ENCODE peak calls at places on chromosomes 2 and 18, in eight cellular contexts. H is PC-3, V is GM23248, T is GM23338, S is SK-N-SH, B is MM.1S, N is hepatocyte, J is OCI-LY7. I is an unnamed sample. For H3K79me2, the result is how much of the 10 kb centered on the place peaks cover.

GRCh38 chr2:37877457-37878315 is 47.4 kb upstream of the RMDN2 start:
- DNase-seq in H (peak), V (peak), T (peak), S (peak), B (peak), N (peak), J (peak), I (peak)

GRCh38 chr2:40028792-40029488 is 249.9 kb upstream of the THUMPD2 start:
- DNase-seq in H (peak), V (no peak), T (no peak), S (no peak), B (peak), N (no peak), J (peak), I (no peak)

GRCh38 chr2:177535968-177536514 is 143.5 kb downstream of the AGPS start:
- DNase-seq in H (no peak), V (no peak), T (peak), S (no peak), B (no peak), N (no peak), J (no peak), I (no peak)

GRCh38 chr2:110748489-110748867 is 16.1 kb downstream of the ACOXL start:
- DNase-seq in H (peak), V (no peak), T (no peak), S (no peak), B (peak), N (no peak), J (peak), I (peak)

GRCh38 chr18:39773656-39774055 is 2181.4 kb upstream of the PIK3C3 start:
- DNase-seq in H (no peak), V (peak), T (no peak), S (no peak), B (no peak), N (no peak), J (no peak), I (no peak)

GRCh38 chr18:33873127-33873526 is 295.1 kb downstream of the ASXL3 start:
- DNase-seq in H (no peak), V (no peak), T (no peak), S (no peak), B (no peak), N (no peak), J (peak), I (no peak)

GRCh38 chr2:66729391-66729790 is 294.5 kb downstream of the MEIS1 start:
- DNase-seq in H (no peak), V (peak), T (no peak), S (no peak), B (no peak), N (no peak), J (no peak), I (no peak)

GRCh38 chr2:145108959-145109710 is 589.2 kb upstream of the ZEB2 start:
- DNase-seq in H (no peak), V (no peak), T (no peak), S (no peak), B (no peak), N (no peak), J (no peak), I (no peak)

GRCh38 chr2:219638948-219639341 is 11.5 kb downstream of the SLC4A3 start:
- DNase-seq in H (no peak), V (peak), T (no peak), S (no peak), B (no peak), N (no peak), J (no peak), I (no peak)

GRCh38 chr18:14976736-14977430 is 228.9 kb downstream of the ANKRD30B start:
- DNase-seq in H (peak), V (peak), T (no peak), S (no peak), B (no peak), N (no peak), J (no peak), I (no peak)

GRCh38 chr2:157732596-157732995 is 103.9 kb upstream of the ACVR1C start:
- DNase-seq in H (peak), V (peak), T (no peak), S (no peak), B (no peak), N (no peak), J (no peak), I (no peak)

GRCh38 chr2:144448389-144449027 is 71.4 kb downstream of the ZEB2 start:
- DNase-seq in H (no peak), V (no peak), T (no peak), S (no peak), B (no peak), N (no peak), J (no peak), I (no peak)

GRCh38 chr2:65724752-65725151 is 292.4 kb upstream of the SPRED2 start:
- DNase-seq in H (peak), V (no peak), T (no peak), S (no peak), B (no peak), N (no peak), J (no peak), I (no peak)

GRCh38 chr18:40423291-40423690 is 1531.7 kb upstream of the PIK3C3 start:
- DNase-seq in H (no peak), V (no peak), T (no peak), S (no peak), B (no peak), N (no peak), J (no peak), I (no peak)

GRCh38 chr2:63596487-63596886 is 7.7 kb downstream of the MDH1 start:
- DNase-seq in H (no peak), V (no peak), T (no peak), S (no peak), B (no peak), N (no peak), J (no peak), I (no peak)
- H3K79me2 ChIP-seq in H (under half), V (half or more), T (half or more), S (under half), B (half or more), N (under half), J (half or more), I (half or more)

DNA sequence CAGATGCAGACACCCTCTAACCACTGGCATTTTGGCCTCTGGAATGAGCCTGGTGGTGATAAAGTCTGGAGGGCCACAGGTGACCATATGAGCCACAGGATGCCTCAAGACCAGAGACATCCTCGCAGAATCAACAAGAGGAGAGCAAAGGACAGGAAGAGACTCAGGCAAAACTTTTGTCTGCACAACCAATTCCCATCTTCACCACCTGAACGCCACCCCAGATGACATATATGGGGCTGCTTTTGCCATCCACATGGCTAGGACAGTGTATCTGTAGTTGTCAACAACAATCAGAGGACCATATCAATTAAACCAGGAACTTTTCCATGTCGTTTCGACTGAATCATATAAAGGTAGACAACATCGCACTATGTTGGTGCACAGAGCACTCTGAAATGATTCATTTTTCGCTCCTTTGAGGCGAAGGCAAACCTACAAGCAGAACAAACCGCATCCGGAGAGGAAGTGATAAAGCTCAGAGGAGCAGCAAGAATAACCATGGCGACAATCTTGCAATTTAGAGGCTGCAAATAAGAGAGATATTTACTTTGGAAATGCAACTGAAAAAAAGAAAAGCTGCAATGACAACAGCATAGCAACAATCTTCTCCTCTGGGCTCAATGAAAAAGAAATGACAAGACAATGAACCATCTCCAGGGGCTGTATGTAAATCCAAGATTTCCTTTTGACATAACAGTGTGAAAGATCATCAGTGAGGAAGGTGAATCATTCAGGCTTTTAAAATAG is 204.5 kb downstream of the ARL4C start:
- DNase-seq in H (no peak), V (no peak), T (no peak), S (no peak), B (peak), N (no peak), J (peak), I (no peak)
- TF ChIP-seq EZH2phosphoT487 in H (no peak), V (no peak), T (no peak), S (no peak), B (no peak), N (no peak), J (no peak), I (no peak)

GRCh38 chr18:8052237-8052701 is 485.2 kb downstream of the PTPRM start:
- DNase-seq in H (peak), V (peak), T (peak), S (no peak), B (peak), N (no peak), J (no peak), I (no peak)
- H3K4me2 ChIP-seq in H (no peak), V (no peak), T (no peak), S (no peak), B (no peak), N (no peak), J (no peak), I (no peak)

DNA sequence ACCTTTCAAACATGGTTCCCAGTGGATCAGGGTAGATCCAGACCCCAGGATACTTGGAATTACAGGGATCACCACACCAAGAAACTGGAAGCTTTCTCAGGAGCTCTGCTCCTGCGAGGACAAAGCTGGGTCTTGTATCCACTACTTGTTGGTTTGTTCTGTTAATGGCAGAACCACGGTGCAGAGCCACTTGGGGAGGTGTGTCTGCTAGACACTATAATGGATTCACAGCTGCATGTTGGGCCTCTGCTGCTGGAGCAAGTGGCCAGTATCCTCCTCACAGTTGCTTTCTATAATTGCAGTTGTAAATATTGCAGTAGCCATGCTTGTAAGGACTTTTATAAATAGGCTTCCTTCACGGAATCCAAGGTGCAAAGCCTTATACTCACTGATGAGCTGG is 12.9 kb downstream of the FOSL2 start:
- DNase-seq in H (no peak), V (no peak), T (no peak), S (no peak), B (no peak), N (no peak), J (no peak), I (no peak)
- H3K79me2 ChIP-seq in H (under half), V (half or more), T (under half), S (half or more), B (under half), N (half or more), J (under half), I (under half)

GRCh38 chr2:222434204-222434603 is 9.9 kb downstream of the SGPP2 start:
- DNase-seq in H (no peak), V (no peak), T (peak), S (no peak), B (no peak), N (no peak), J (no peak), I (no peak)

GRCh38 chr2:222439692-222440091 is 15.3 kb downstream of the SGPP2 start:
- DNase-seq in H (no peak), V (no peak), T (no peak), S (no peak), B (no peak), N (no peak), J (no peak), I (no peak)

GRCh38 chr2:222431859-222432258 is 7.5 kb downstream of the SGPP2 start:
- DNase-seq in H (no peak), V (no peak), T (no peak), S (no peak), B (no peak), N (no peak), J (no peak), I (no peak)

GRCh38 chr2:222433381-222434173 is 9.2 kb downstream of the SGPP2 start:
- DNase-seq in H (no peak), V (no peak), T (peak), S (no peak), B (no peak), N (no peak), J (no peak), I (no peak)

DNA sequence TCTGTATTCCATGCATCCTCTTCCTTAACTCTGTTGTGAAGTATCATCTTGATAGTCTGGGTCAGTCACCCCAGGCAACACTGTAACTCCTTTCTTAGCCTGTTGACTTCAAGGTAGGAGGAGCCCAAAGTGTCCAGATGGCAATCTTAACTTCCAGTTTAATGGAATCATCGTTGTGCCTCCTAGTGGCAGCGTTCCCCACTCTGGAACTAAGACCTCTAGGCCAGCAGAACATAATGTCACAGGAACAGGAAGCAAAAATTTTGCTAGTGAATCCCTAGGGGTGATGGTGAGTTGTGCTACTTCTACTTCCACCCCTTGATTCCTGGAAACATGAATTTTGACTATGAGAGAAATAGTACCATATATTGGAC is 11.7 kb downstream of the SGPP2 start:
- DNase-seq in H (no peak), V (no peak), T (peak), S (no peak), B (no peak), N (no peak), J (no peak), I (no peak)
- TF ChIP-seq EZH2phosphoT487 in H (no peak), V (no peak), T (no peak), S (no peak), B (no peak), N (no peak), J (no peak), I (no peak)

I was measured in neural progenitor cell.